ENCODE peak calls at places on chromosomes 2 and 18, in four cellular contexts. A is EL, Z is HAP-1, D is thyroid gland. M is an unnamed sample.
A peak's percentile ranks its signal among the peaks of the same experiment; 100 is the strongest.

GRCh38 chr18:61323951-61324350 is 9.3 kb upstream of the CDH20 start:
- DNase-seq in A (no peak), Z (no peak), D (no peak), M (no peak)

GRCh38 chr2:200454839-200455801 is 54.7 kb downstream of the KCTD18 start:
- DNase-seq in A (peak; percentile 83), Z (no peak), D (no peak), M (no peak)

GRCh38 chr2:68662466-68662865 is 19.1 kb downstream of the PROKR1 start:
- DNase-seq in A (no peak), Z (no peak), D (no peak), M (no peak)

GRCh38 chr2:170771049-170771937 is 1.1 kb downstream of the ERICH2 start:
- DNase-seq in A (peak; percentile 12), Z (no peak), D (no peak), M (no peak)

GRCh38 chr18:55233850-55234249 is 274.6 kb upstream of the CCDC68 start:
- DNase-seq in A (peak; percentile 61), Z (no peak), D (no peak), M (no peak)

GRCh38 chr2:176830362-176830761 is 382.2 kb upstream of the HNRNPA3 start:
- DNase-seq in A (no peak), Z (peak; percentile 49), D (no peak), M (no peak)

GRCh38 chr2:207357216-207357615 is 172.5 kb upstream of the CREB1 start:
- DNase-seq in A (no peak), Z (no peak), D (no peak), M (no peak)

GRCh38 chr18:50038448-50038847 is 156.5 kb downstream of the MYO5B start:
- DNase-seq in A (peak; percentile 10), Z (no peak), D (no peak), M (no peak)

GRCh38 chr2:86489542-86489941 is 48.4 kb downstream of the KDM3A start:
- DNase-seq in A (no peak), Z (no peak), D (no peak), M (no peak)

GRCh38 chr2:232879618-232880494 is 9.8 kb downstream of the SNORC start:
- DNase-seq in A (no peak), Z (no peak), D (no peak), M (no peak)

GRCh38 chr2:163934134-163934533 is 198.3 kb upstream of the FIGN start:
- DNase-seq in A (peak; percentile 3), Z (no peak), D (no peak), M (no peak)

GRCh38 chr2:234291765-234292204 is 205.1 kb downstream of the ARL4C start:
- DNase-seq in A (peak; percentile 58), Z (no peak), D (peak; percentile 17), M (no peak)

GRCh38 chr2:227608469-227609338 is 5.9 kb downstream of the SCYGR3 start:
- DNase-seq in A (no peak), Z (no peak), D (no peak), M (no peak)

GRCh38 chr18:62187543-62188378 is 706 bp downstream of the RELCH start:
- DNase-seq in A (peak; percentile 31), Z (peak; percentile 53), D (peak; percentile 31), M (no peak)

GRCh38 chr2:173148520-173148919 is 72.9 kb downstream of the MAP3K20 start:
- DNase-seq in A (peak; percentile 66), Z (no peak), D (no peak), M (no peak)